ENCODE peak calls at places on chromosomes 5 and 9, in nine cellular contexts. A is brain microvascular endothelial cell; I is GM10248; O is GF-D8; M is endothelial cell; L is GM03348; P is NCI-H526 treated with DMSO at 0.1 percent for 48 hours; W is stimulated activated CD4-positive, alpha-beta T cell treated with anti-CD3 and anti-CD28 coated beads, Interleukin-4, amount 100 ng/mL, for 48 hours; V is heart right ventricle. J is an unnamed sample.

GRCh38 chr9:128497824-128498610 is 6.5 kb upstream of the GLE1 start:
- DNase-seq in A (no peak), I (no peak), O (no peak), M (no peak), L (no peak), P (no peak), W (no peak), V (no peak), J (no peak)

GRCh38 chr5:21419383-21419782 is 1431.4 kb upstream of the CDH18 start:
- DNase-seq in A (no peak), I (no peak), O (no peak), M (no peak), L (no peak), P (no peak), W (no peak), V (no peak), J (no peak)

GRCh38 chr5:92581249-92581648 is 999.8 kb downstream of the NR2F1-AS1 start:
- DNase-seq in A (no peak), I (no peak), O (no peak), M (no peak), L (no peak), P (no peak), W (no peak), V (no peak), J (no peak)

GRCh38 chr5:1387059-1387755 is 42.3 kb upstream of the CLPTM1L start:
- DNase-seq in A (no peak), I (no peak), O (no peak), M (no peak), L (no peak), P (no peak), W (no peak), V (no peak), J (no peak)

GRCh38 chr5:177100714-177101121 is 14.0 kb downstream of the FGFR4 start:
- DNase-seq in A (no peak), I (no peak), O (no peak), M (no peak), L (peak), P (no peak), W (no peak), V (no peak), J (no peak)

GRCh38 chr9:121073038-121073437 is 1.7 kb upstream of the CNTRL start:
- DNase-seq in A (no peak), I (no peak), O (peak), M (no peak), L (peak), P (no peak), W (no peak), V (peak), J (no peak)

GRCh38 chr5:16666861-16667481 is 50.2 kb upstream of the RETREG1 start:
- DNase-seq in A (no peak), I (no peak), O (no peak), M (no peak), L (no peak), P (no peak), W (no peak), V (peak), J (no peak)

GRCh38 chr5:140565024-140565779 is 574 bp downstream of the SLC35A4 start:
- DNase-seq in A (peak), I (no peak), O (no peak), M (no peak), L (no peak), P (no peak), W (no peak), V (no peak), J (no peak)

GRCh38 chr5:160188151-160188967 is 40.9 kb upstream of the FABP6 start:
- DNase-seq in A (peak), I (peak), O (no peak), M (peak), L (peak), P (no peak), W (no peak), V (peak), J (peak)

GRCh38 chr5:102018690-102019089 is 277.4 kb downstream of the SLCO4C1 start:
- DNase-seq in A (no peak), I (no peak), O (no peak), M (no peak), L (no peak), P (no peak), W (no peak), V (no peak), J (no peak)

GRCh38 chr9:113648586-113648985 is 185.1 kb downstream of the RGS3 start:
- DNase-seq in A (no peak), I (no peak), O (no peak), M (no peak), L (no peak), P (no peak), W (no peak), V (no peak), J (no peak)

GRCh38 chr5:77560677-77561263 is 68.7 kb upstream of the WDR41 start:
- DNase-seq in A (peak), I (peak), O (no peak), M (peak), L (peak), P (peak), W (no peak), V (no peak), J (no peak)

GRCh38 chr5:2902742-2903297 is 151.3 kb upstream of the IRX2 start:
- DNase-seq in A (no peak), I (no peak), O (no peak), M (no peak), L (no peak), P (no peak), W (no peak), V (no peak), J (no peak)

GRCh38 chr5:151162794-151163193 is 5.2 kb upstream of the ANXA6 start:
- DNase-seq in A (no peak), I (no peak), O (no peak), M (no peak), L (peak), P (no peak), W (no peak), V (no peak), J (no peak)

GRCh38 chr5:170440771-170441370 is 51.7 kb upstream of the KCNMB1 start:
- DNase-seq in A (no peak), I (no peak), O (no peak), M (no peak), L (no peak), P (no peak), W (no peak), V (no peak), J (no peak)

GRCh38 chr5:71529682-71530081 is 57.5 kb upstream of the MCCC2 start:
- DNase-seq in A (no peak), I (no peak), O (no peak), M (no peak), L (no peak), P (no peak), W (no peak), V (no peak), J (no peak)

GRCh38 chr5:137734962-137735530 is 843 bp downstream of the KLHL3 start:
- DNase-seq in A (peak), I (peak), O (no peak), M (peak), L (peak), P (peak), W (no peak), V (peak), J (no peak)

GRCh38 chr5:4511996-4512656 is 628.0 kb upstream of the ADAMTS16 start:
- DNase-seq in A (no peak), I (no peak), O (no peak), M (peak), L (peak), P (peak), W (no peak), V (peak), J (peak)

GRCh38 chr5:80516826-80517225 is 28.9 kb downstream of the FAM151B start:
- DNase-seq in A (peak), I (peak), O (no peak), M (no peak), L (peak), P (no peak), W (peak), V (no peak), J (no peak)

GRCh38 chr5:145824040-145824439 is 11.1 kb downstream of the PRELID2 start:
- DNase-seq in A (no peak), I (no peak), O (no peak), M (no peak), L (no peak), P (no peak), W (no peak), V (no peak), J (no peak)

GRCh38 chr9:70901013-70901412 is 220.4 kb downstream of the TRPM3 start:
- DNase-seq in A (no peak), I (no peak), O (no peak), M (no peak), L (no peak), P (no peak), W (no peak), V (no peak), J (no peak)